ENCODE peak calls at places on chromosomes 16 and 17, in nine cellular contexts. H, Q, F, U, R, J, M, D and P are unnamed samples.

GRCh38 chr17:4492762-4493561 is 5.7 kb upstream of the SPNS2 start:
- DNase-seq in H (no peak), Q (peak; percentile 86), F (no peak), U (peak; percentile 97), R (no peak), J (no peak), M (peak; percentile 54), D (peak; percentile 32), P (no peak)

GRCh38 chr17:988561-988960 is 8.4 kb upstream of the TIMM22 start:
- DNase-seq in H (no peak), Q (no peak), F (no peak), U (no peak), R (no peak), J (no peak), M (no peak), D (no peak), P (no peak)

GRCh38 chr17:41647940-41648410 is 23.6 kb upstream of the KRT17 start:
- DNase-seq in H (no peak), Q (peak; percentile 90), F (peak; percentile 92), U (peak; percentile 98), R (peak; percentile 88), J (peak; percentile 92), M (peak; percentile 83), D (peak; percentile 75), P (peak; percentile 91)

GRCh38 chr16:79297805-79298204 is 302.7 kb downstream of the MAF start:
- DNase-seq in H (no peak), Q (no peak), F (no peak), U (no peak), R (no peak), J (no peak), M (no peak), D (no peak), P (no peak)

GRCh38 chr17:4573115-4573514 is 11.2 kb upstream of the SMTNL2 start:
- DNase-seq in H (no peak), Q (no peak), F (no peak), U (no peak), R (no peak), J (no peak), M (no peak), D (no peak), P (no peak)

GRCh38 chr17:29769225-29769624 is 146.5 kb upstream of the CORO6 start:
- DNase-seq in H (no peak), Q (no peak), F (no peak), U (no peak), R (no peak), J (no peak), M (no peak), D (no peak), P (no peak)

GRCh38 chr17:17422217-17422610 is 54.6 kb upstream of the MED9 start:
- DNase-seq in H (no peak), Q (no peak), F (no peak), U (no peak), R (no peak), J (no peak), M (no peak), D (no peak), P (no peak)

GRCh38 chr17:65519471-65519870 is 42.0 kb downstream of the AXIN2 start:
- DNase-seq in H (no peak), Q (no peak), F (no peak), U (no peak), R (no peak), J (no peak), M (no peak), D (no peak), P (no peak)

DNA sequence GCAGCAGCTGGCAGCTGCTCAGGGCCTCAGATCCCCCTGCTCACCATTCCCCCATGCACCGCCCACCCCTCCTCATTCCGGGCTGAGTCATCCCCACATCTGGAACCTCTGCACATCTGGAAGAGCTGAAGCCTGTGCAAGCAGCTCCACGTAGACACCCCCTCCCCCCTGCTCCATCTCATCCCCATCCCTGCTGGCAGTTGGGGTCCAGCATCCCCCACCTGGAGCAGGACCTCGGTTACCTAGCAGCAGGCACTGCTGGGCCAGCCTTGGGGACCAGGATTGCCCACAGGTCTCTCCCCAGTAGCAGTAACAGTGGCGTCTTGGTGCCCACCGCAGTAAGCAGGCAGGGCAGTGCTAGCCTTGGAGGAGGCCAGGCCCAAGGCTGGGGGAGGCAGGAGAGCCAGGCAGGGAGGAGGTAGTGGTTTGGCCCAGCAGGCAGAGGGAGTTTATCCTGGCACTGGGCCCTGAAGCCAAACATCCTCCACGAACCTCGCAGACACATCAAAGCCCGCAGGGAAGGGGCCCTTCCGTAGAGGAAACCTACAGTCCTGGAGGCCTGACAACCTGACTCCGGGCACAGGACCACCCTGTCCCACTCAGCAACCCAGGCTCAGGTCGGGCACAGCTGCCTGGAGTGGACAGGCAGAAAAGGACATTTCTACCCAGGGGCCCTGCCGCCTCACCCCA is 7.7 kb upstream of the TMEM92 start:
- DNase-seq in H (no peak), Q (no peak), F (peak; percentile 17), U (no peak), R (peak; percentile 80), J (peak; percentile 69), M (no peak), D (no peak), P (no peak)
- TF ChIP-seq CTCF in H (no peak), Q (no peak), F (no peak), U (no peak), R (no peak), J (no peak), M (no peak), D (no peak), P (no peak)

DNA sequence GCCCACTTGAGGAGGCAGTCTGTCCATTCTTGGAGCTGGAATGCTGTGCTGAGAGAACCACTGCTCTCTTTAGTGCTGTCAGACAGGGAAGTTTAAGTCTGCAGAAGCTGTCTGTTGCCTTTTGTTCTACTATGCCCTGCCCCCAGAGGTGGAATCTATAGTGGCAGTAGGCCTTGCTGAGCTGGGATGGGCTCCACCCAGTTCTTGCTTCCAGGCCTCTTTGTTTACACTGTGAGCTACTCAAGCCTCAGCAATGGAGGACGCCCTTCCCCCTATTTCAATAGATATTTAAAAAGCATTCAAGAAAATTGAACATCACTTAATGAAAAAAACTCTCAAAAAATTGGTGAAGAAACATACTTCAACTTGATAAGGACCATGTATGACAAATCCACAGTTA is 313.5 kb downstream of the PHKB start:
- DNase-seq in H (no peak), Q (no peak), F (no peak), U (no peak), R (no peak), J (no peak), M (peak; percentile 4), D (no peak), P (no peak)
- TF ChIP-seq CTCF in H (no peak), Q (no peak), F (no peak), U (no peak), R (no peak), J (no peak), M (no peak), D (no peak), P (peak; percentile 2)

GRCh38 chr16:88681084-88681680 is 5.1 kb downstream of the SNAI3 start:
- DNase-seq in H (no peak), Q (no peak), F (peak; percentile 79), U (no peak), R (no peak), J (no peak), M (no peak), D (peak; percentile 91), P (no peak)
- TF ChIP-seq CTCF in H (peak; percentile 91), Q (peak; percentile 19), F (peak; percentile 71), U (peak; percentile 17), R (no peak), J (no peak), M (peak; percentile 50), D (peak; percentile 75), P (peak; percentile 46)

GRCh38 chr16:49640606-49641005 is 215.3 kb downstream of the ZNF423 start:
- DNase-seq in H (no peak), Q (no peak), F (no peak), U (no peak), R (no peak), J (no peak), M (no peak), D (no peak), P (peak; percentile 52)

GRCh38 chr16:49641250-49641649 is 214.7 kb downstream of the ZNF423 start:
- DNase-seq in H (no peak), Q (no peak), F (no peak), U (no peak), R (no peak), J (peak; percentile 16), M (no peak), D (peak; percentile 68), P (no peak)

GRCh38 chr16:49645263-49645662 is 210.6 kb downstream of the ZNF423 start:
- DNase-seq in H (no peak), Q (no peak), F (no peak), U (no peak), R (no peak), J (no peak), M (no peak), D (no peak), P (no peak)

GRCh38 chr16:49643429-49644142 is 212.3 kb downstream of the ZNF423 start:
- DNase-seq in H (no peak), Q (no peak), F (no peak), U (no peak), R (no peak), J (no peak), M (peak; percentile 51), D (no peak), P (no peak)

DNA sequence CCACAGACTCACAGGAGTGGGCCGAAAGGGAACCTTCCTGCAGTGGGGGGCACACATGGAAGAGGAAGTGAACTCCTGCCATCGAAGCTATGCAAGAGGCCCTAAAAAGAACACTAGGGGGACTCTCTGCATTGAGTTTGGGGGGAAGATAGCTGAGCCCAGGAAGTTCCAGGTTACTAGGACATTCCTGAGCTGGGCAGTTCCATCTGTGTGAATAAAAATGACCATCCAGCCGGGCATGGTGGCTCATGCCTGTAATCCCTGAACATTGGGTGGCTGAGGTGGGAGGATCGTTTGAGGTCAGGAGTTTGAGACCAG is 211.8 kb downstream of the ZNF423 start:
- DNase-seq in H (no peak), Q (no peak), F (no peak), U (no peak), R (no peak), J (no peak), M (peak; percentile 60), D (no peak), P (no peak)
- TF ChIP-seq CTCF in H (no peak), Q (peak; percentile 45), F (no peak), U (no peak), R (peak; percentile 8), J (no peak), M (peak; percentile 56), D (peak; percentile 22), P (peak; percentile 32)

DNA sequence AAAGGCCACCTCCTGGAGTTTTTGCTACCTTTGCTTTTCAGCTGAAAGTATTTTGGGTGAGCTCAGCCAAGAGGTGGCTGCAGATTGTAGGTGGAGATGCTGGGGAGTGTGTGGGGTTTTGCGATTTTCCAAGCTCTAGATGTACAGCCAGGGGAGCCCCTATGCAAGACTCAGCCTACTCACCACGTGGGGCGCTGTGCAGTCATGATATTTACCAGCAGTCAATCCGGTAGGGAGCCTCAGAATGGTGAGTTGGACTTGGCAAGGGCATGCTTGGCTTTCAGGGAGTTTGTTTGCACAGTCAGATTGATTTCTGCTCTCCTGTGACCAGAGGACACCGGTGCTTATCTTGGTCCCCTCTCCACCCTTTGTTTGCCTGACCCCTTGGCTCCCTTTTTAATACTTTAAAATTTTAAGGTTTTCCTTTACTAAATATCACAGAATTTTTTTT is 175.3 kb downstream of the UTP18 start:
- DNase-seq in H (no peak), Q (peak; percentile 59), F (peak; percentile 29), U (peak; percentile 62), R (no peak), J (no peak), M (peak; percentile 71), D (peak; percentile 52), P (peak; percentile 87)
- TF ChIP-seq CTCF in H (peak; percentile 46), Q (peak; percentile 28), F (peak; percentile 60), U (peak; percentile 50), R (no peak), J (no peak), M (peak; percentile 73), D (peak; percentile 52), P (peak; percentile 90)